ENCODE peak calls at places on chromosomes 16 and 17, in eight cellular contexts. One of them, this sample, is unnamed.

GRCh38 chr17:5705081-5705875 is 121.0 kb upstream of the NLRP1 start:
- DNase-seq in foreskin fibroblast: peak
- DNase-seq in cardiac muscle cell: peak
- DNase-seq in GM12878: no peak
- DNase-seq in upper lobe of right lung: no peak
- DNase-seq in spleen: no peak
- DNase-seq in thyroid gland: no peak
- DNase-seq in thoracic aorta: no peak
- DNase-seq in this sample: no peak

GRCh38 chr16:14375132-14375491 is 254.9 kb downstream of the PARN start:
- DNase-seq in foreskin fibroblast: peak
- DNase-seq in cardiac muscle cell: peak
- DNase-seq in GM12878: no peak
- DNase-seq in upper lobe of right lung: no peak
- DNase-seq in spleen: no peak
- DNase-seq in thyroid gland: no peak
- DNase-seq in thoracic aorta: no peak
- DNase-seq in this sample: no peak

GRCh38 chr17:76353004-76353598 is 615 bp downstream of the PRPSAP1 start:
- DNase-seq in foreskin fibroblast: no peak
- DNase-seq in cardiac muscle cell: no peak
- DNase-seq in GM12878: no peak
- DNase-seq in upper lobe of right lung: peak
- DNase-seq in spleen: peak
- DNase-seq in thyroid gland: peak
- DNase-seq in thoracic aorta: no peak
- DNase-seq in this sample: no peak

GRCh38 chr17:30363715-30364202 is 15.0 kb upstream of the CPD start:
- DNase-seq in foreskin fibroblast: peak
- DNase-seq in cardiac muscle cell: peak
- DNase-seq in GM12878: peak
- DNase-seq in upper lobe of right lung: peak
- DNase-seq in spleen: peak
- DNase-seq in thyroid gland: peak
- DNase-seq in thoracic aorta: no peak
- DNase-seq in this sample: peak

GRCh38 chr17:76371656-76372628 is 12.5 kb upstream of the SPHK1 start:
- DNase-seq in foreskin fibroblast: peak
- DNase-seq in cardiac muscle cell: peak
- DNase-seq in GM12878: no peak
- DNase-seq in upper lobe of right lung: no peak
- DNase-seq in spleen: no peak
- DNase-seq in thyroid gland: no peak
- DNase-seq in thoracic aorta: no peak
- DNase-seq in this sample: peak

GRCh38 chr17:79000396-79001189 is 9.0 kb downstream of the CANT1 start:
- DNase-seq in foreskin fibroblast: no peak
- DNase-seq in cardiac muscle cell: no peak
- DNase-seq in GM12878: no peak
- DNase-seq in upper lobe of right lung: no peak
- DNase-seq in spleen: no peak
- DNase-seq in thyroid gland: no peak
- DNase-seq in thoracic aorta: no peak
- DNase-seq in this sample: no peak

GRCh38 chr17:51056813-51057510 is 63.7 kb downstream of the SPAG9 start:
- DNase-seq in foreskin fibroblast: peak
- DNase-seq in cardiac muscle cell: peak
- DNase-seq in GM12878: no peak
- DNase-seq in upper lobe of right lung: no peak
- DNase-seq in spleen: no peak
- DNase-seq in thyroid gland: peak
- DNase-seq in thoracic aorta: no peak
- DNase-seq in this sample: peak

GRCh38 chr17:80678621-80679020 is 134.0 kb downstream of the RPTOR start:
- DNase-seq in foreskin fibroblast: peak
- DNase-seq in cardiac muscle cell: peak
- DNase-seq in GM12878: no peak
- DNase-seq in upper lobe of right lung: no peak
- DNase-seq in spleen: no peak
- DNase-seq in thyroid gland: no peak
- DNase-seq in thoracic aorta: no peak
- DNase-seq in this sample: no peak

GRCh38 chr17:64686705-64687104 is 24.6 kb upstream of the SMURF2 start:
- DNase-seq in foreskin fibroblast: peak
- DNase-seq in cardiac muscle cell: no peak
- DNase-seq in GM12878: no peak
- DNase-seq in upper lobe of right lung: no peak
- DNase-seq in spleen: no peak
- DNase-seq in thyroid gland: no peak
- DNase-seq in thoracic aorta: no peak
- DNase-seq in this sample: no peak

GRCh38 chr17:77687921-77688320 is 270.6 kb upstream of the TNRC6C start:
- DNase-seq in foreskin fibroblast: no peak
- DNase-seq in cardiac muscle cell: no peak
- DNase-seq in GM12878: no peak
- DNase-seq in upper lobe of right lung: peak
- DNase-seq in spleen: no peak
- DNase-seq in thyroid gland: no peak
- DNase-seq in thoracic aorta: no peak
- DNase-seq in this sample: no peak

GRCh38 chr17:44556114-44556853 is 1.0 kb upstream of the FZD2 start:
- DNase-seq in foreskin fibroblast: peak
- DNase-seq in cardiac muscle cell: peak
- DNase-seq in GM12878: peak
- DNase-seq in upper lobe of right lung: no peak
- DNase-seq in spleen: no peak
- DNase-seq in thyroid gland: peak
- DNase-seq in thoracic aorta: no peak
- DNase-seq in this sample: no peak

GRCh38 chr17:82285141-82285540 is 11.6 kb upstream of the CSNK1D start:
- DNase-seq in foreskin fibroblast: no peak
- DNase-seq in cardiac muscle cell: no peak
- DNase-seq in GM12878: no peak
- DNase-seq in upper lobe of right lung: no peak
- DNase-seq in spleen: no peak
- DNase-seq in thyroid gland: peak
- DNase-seq in thoracic aorta: no peak
- DNase-seq in this sample: no peak

GRCh38 chr16:396605-397004 is 394 bp upstream of the NME4 start:
- DNase-seq in foreskin fibroblast: peak
- DNase-seq in cardiac muscle cell: peak
- DNase-seq in GM12878: no peak
- DNase-seq in upper lobe of right lung: no peak
- DNase-seq in spleen: no peak
- DNase-seq in thyroid gland: peak
- DNase-seq in thoracic aorta: no peak
- DNase-seq in this sample: no peak

GRCh38 chr17:81556863-81557262 is 4.7 kb upstream of the FAAP100 start:
- DNase-seq in foreskin fibroblast: no peak
- DNase-seq in cardiac muscle cell: no peak
- DNase-seq in GM12878: no peak
- DNase-seq in upper lobe of right lung: no peak
- DNase-seq in spleen: no peak
- DNase-seq in thyroid gland: no peak
- DNase-seq in thoracic aorta: no peak
- DNase-seq in this sample: no peak

GRCh38 chr16:21162661-21163151 is 4.2 kb downstream of the LDAF1 start:
- DNase-seq in foreskin fibroblast: peak
- DNase-seq in cardiac muscle cell: peak
- DNase-seq in GM12878: no peak
- DNase-seq in upper lobe of right lung: no peak
- DNase-seq in spleen: no peak
- DNase-seq in thyroid gland: peak
- DNase-seq in thoracic aorta: no peak
- DNase-seq in this sample: no peak

GRCh38 chr16:48155926-48156789 is at the start of gene ABCC12:
- DNase-seq in foreskin fibroblast: no peak
- DNase-seq in cardiac muscle cell: no peak
- DNase-seq in GM12878: no peak
- DNase-seq in upper lobe of right lung: no peak
- DNase-seq in spleen: no peak
- DNase-seq in thyroid gland: no peak
- DNase-seq in thoracic aorta: no peak
- DNase-seq in this sample: no peak

GRCh38 chr17:79201536-79202227 is 127.1 kb downstream of the ENGASE start:
- DNase-seq in foreskin fibroblast: peak
- DNase-seq in cardiac muscle cell: no peak
- DNase-seq in GM12878: no peak
- DNase-seq in upper lobe of right lung: no peak
- DNase-seq in spleen: no peak
- DNase-seq in thyroid gland: no peak
- DNase-seq in thoracic aorta: no peak
- DNase-seq in this sample: no peak

GRCh38 chr17:29240477-29240876 is 6.2 kb upstream of the CRYBA1 start:
- DNase-seq in foreskin fibroblast: no peak
- DNase-seq in cardiac muscle cell: no peak
- DNase-seq in GM12878: no peak
- DNase-seq in upper lobe of right lung: no peak
- DNase-seq in spleen: no peak
- DNase-seq in thyroid gland: no peak
- DNase-seq in thoracic aorta: no peak
- DNase-seq in this sample: no peak

GRCh38 chr16:1078579-1079021 is 6.1 kb downstream of the SSTR5 start:
- DNase-seq in foreskin fibroblast: peak
- DNase-seq in cardiac muscle cell: peak
- DNase-seq in GM12878: no peak
- DNase-seq in upper lobe of right lung: peak
- DNase-seq in spleen: no peak
- DNase-seq in thyroid gland: no peak
- DNase-seq in thoracic aorta: peak
- DNase-seq in this sample: no peak

GRCh38 chr16:49441366-49441780 is 67.8 kb downstream of the C16orf78 start:
- DNase-seq in foreskin fibroblast: no peak
- DNase-seq in cardiac muscle cell: peak
- DNase-seq in GM12878: peak
- DNase-seq in upper lobe of right lung: no peak
- DNase-seq in spleen: peak
- DNase-seq in thyroid gland: peak
- DNase-seq in thoracic aorta: no peak
- DNase-seq in this sample: no peak

GRCh38 chr17:36059455-36059854 is 4.6 kb upstream of the CCL18 start:
- DNase-seq in foreskin fibroblast: no peak
- DNase-seq in cardiac muscle cell: no peak
- DNase-seq in GM12878: no peak
- DNase-seq in upper lobe of right lung: no peak
- DNase-seq in spleen: no peak
- DNase-seq in thyroid gland: no peak
- DNase-seq in thoracic aorta: no peak
- DNase-seq in this sample: no peak

GRCh38 chr17:45935197-45935709 is 40.9 kb downstream of the MAPT start:
- DNase-seq in foreskin fibroblast: no peak
- DNase-seq in cardiac muscle cell: no peak
- DNase-seq in GM12878: no peak
- DNase-seq in upper lobe of right lung: no peak
- DNase-seq in spleen: no peak
- DNase-seq in thyroid gland: no peak
- DNase-seq in thoracic aorta: no peak
- DNase-seq in this sample: no peak

DNA sequence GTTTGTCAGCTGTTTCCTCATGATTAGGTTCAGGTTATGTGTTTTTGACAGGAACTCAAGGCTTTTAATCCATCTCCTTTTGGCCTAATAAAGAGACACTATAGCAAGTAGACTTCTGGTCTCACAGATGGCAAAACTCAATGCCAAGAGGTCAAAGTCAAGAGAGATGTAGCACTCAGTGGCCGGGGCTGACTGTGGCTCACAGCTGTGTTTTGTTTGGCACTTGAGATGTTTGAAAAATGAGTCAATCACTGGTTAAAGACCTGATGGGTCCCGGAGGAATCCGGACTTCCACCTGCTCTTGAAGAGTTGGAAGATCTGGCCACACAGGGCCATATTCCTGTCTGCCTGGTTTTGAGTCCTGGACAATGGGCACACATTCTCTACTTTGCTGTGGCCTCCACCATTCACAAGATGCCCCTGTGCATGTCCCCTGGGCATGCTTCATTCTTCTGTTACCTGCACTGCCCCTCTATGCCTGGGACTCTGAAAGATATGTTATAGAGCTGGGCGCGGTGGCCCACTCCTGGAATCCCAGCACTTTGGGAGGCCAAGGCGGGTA is 210.3 kb downstream of the SNX29 start:
- DNase-seq in foreskin fibroblast: no peak
- DNase-seq in cardiac muscle cell: no peak
- DNase-seq in GM12878: no peak
- DNase-seq in upper lobe of right lung: no peak
- DNase-seq in spleen: no peak
- DNase-seq in thyroid gland: no peak
- DNase-seq in thoracic aorta: no peak
- DNase-seq in this sample: no peak
- TF ChIP-seq CTCF in foreskin fibroblast: no peak
- TF ChIP-seq CTCF in cardiac muscle cell: no peak
- TF ChIP-seq CTCF in GM12878: no peak
- TF ChIP-seq CTCF in upper lobe of right lung: no peak
- TF ChIP-seq CTCF in spleen: no peak
- TF ChIP-seq CTCF in thyroid gland: no peak
- TF ChIP-seq CTCF in thoracic aorta: no peak
- TF ChIP-seq CTCF in this sample: no peak

DNA sequence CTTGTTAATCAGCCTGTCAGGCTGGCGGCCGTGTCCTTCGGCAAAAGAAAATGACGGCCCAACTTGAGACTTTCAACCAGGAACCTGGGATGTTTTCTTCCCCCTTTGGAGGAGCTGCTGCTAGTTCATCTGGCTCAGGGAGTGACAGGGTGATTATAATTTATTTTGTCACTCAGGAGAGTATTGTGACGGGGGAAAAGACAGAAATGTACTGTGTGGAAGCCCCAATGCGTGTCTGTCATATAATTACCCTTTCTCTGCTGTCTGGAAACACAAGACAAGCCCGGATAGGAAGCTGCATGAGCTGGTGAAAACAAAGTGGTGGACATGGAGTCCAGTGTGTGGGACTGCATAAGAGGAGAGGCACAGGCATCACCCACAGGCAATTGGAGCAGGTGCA is 326.2 kb upstream of the HSBP1 start:
- DNase-seq in foreskin fibroblast: no peak
- DNase-seq in cardiac muscle cell: no peak
- DNase-seq in GM12878: no peak
- DNase-seq in upper lobe of right lung: no peak
- DNase-seq in spleen: no peak
- DNase-seq in thyroid gland: no peak
- DNase-seq in thoracic aorta: no peak
- DNase-seq in this sample: no peak
- H3K4me3 ChIP-seq in foreskin fibroblast: no peak
- H3K4me3 ChIP-seq in cardiac muscle cell: no peak
- H3K4me3 ChIP-seq in GM12878: no peak
- H3K4me3 ChIP-seq in upper lobe of right lung: no peak
- H3K4me3 ChIP-seq in spleen: no peak
- H3K4me3 ChIP-seq in thyroid gland: no peak
- H3K4me3 ChIP-seq in thoracic aorta: no peak
- H3K4me3 ChIP-seq in this sample: no peak

GRCh38 chr16:87735270-87736002 is 30.4 kb downstream of the KLHDC4 start:
- DNase-seq in foreskin fibroblast: peak
- DNase-seq in cardiac muscle cell: no peak
- DNase-seq in GM12878: no peak
- DNase-seq in upper lobe of right lung: no peak
- DNase-seq in spleen: no peak
- DNase-seq in thyroid gland: no peak
- DNase-seq in thoracic aorta: no peak
- DNase-seq in this sample: no peak
- TF ChIP-seq CTCF in foreskin fibroblast: no peak
- TF ChIP-seq CTCF in cardiac muscle cell: no peak
- TF ChIP-seq CTCF in GM12878: no peak
- TF ChIP-seq CTCF in upper lobe of right lung: no peak
- TF ChIP-seq CTCF in spleen: no peak
- TF ChIP-seq CTCF in thyroid gland: no peak
- TF ChIP-seq CTCF in thoracic aorta: no peak
- TF ChIP-seq CTCF in this sample: no peak

GRCh38 chr17:66704858-66705257 is 130.1 kb upstream of the CACNG5 start:
- DNase-seq in foreskin fibroblast: no peak
- DNase-seq in cardiac muscle cell: no peak
- DNase-seq in GM12878: no peak
- DNase-seq in upper lobe of right lung: no peak
- DNase-seq in spleen: no peak
- DNase-seq in thyroid gland: no peak
- DNase-seq in thoracic aorta: no peak
- DNase-seq in this sample: no peak
- H3K4me3 ChIP-seq in foreskin fibroblast: no peak
- H3K4me3 ChIP-seq in cardiac muscle cell: no peak
- H3K4me3 ChIP-seq in GM12878: no peak
- H3K4me3 ChIP-seq in upper lobe of right lung: no peak
- H3K4me3 ChIP-seq in spleen: no peak
- H3K4me3 ChIP-seq in thyroid gland: no peak
- H3K4me3 ChIP-seq in thoracic aorta: no peak
- H3K4me3 ChIP-seq in this sample: no peak

This sample was measured in HFF-Myc.